ENCODE peak calls at places on chromosomes 4 and X, in seven cellular contexts. One of them, this sample, is unnamed.

GRCh38 chr4:40976343-40976742 is 226.6 kb downstream of the NSUN7 start:
- DNase-seq in WERI-Rb-1: peak; percentile 44
- DNase-seq in right lobe of liver: no peak
- DNase-seq in pancreas: no peak
- DNase-seq in cardiac muscle cell: peak; percentile 79
- DNase-seq in RWPE2: no peak
- DNase-seq in lower lobe of right lung: no peak
- DNase-seq in this sample: no peak

GRCh38 chrX:22366166-22366702 is 93.5 kb downstream of the CBLL2 start:
- DNase-seq in WERI-Rb-1: no peak
- DNase-seq in right lobe of liver: no peak
- DNase-seq in pancreas: no peak
- DNase-seq in cardiac muscle cell: no peak
- DNase-seq in RWPE2: no peak
- DNase-seq in lower lobe of right lung: no peak
- DNase-seq in this sample: no peak

GRCh38 chr4:174154455-174154854 is 129.0 kb downstream of the FBXO8 start:
- DNase-seq in WERI-Rb-1: no peak
- DNase-seq in right lobe of liver: no peak
- DNase-seq in pancreas: no peak
- DNase-seq in cardiac muscle cell: peak; percentile 69
- DNase-seq in RWPE2: no peak
- DNase-seq in lower lobe of right lung: no peak
- DNase-seq in this sample: no peak

GRCh38 chrX:111169141-111169540 is 73.2 kb downstream of the PAK3 start:
- DNase-seq in WERI-Rb-1: no peak
- DNase-seq in right lobe of liver: no peak
- DNase-seq in pancreas: no peak
- DNase-seq in cardiac muscle cell: no peak
- DNase-seq in RWPE2: no peak
- DNase-seq in lower lobe of right lung: no peak
- DNase-seq in this sample: no peak

GRCh38 chrX:145393702-145394235 is 146.5 kb downstream of the SPANXN1 start:
- DNase-seq in WERI-Rb-1: no peak
- DNase-seq in right lobe of liver: no peak
- DNase-seq in pancreas: no peak
- DNase-seq in cardiac muscle cell: no peak
- DNase-seq in RWPE2: no peak
- DNase-seq in lower lobe of right lung: no peak
- DNase-seq in this sample: no peak

GRCh38 chrX:148574247-148574973 is 74.0 kb downstream of the AFF2 start:
- DNase-seq in WERI-Rb-1: no peak
- DNase-seq in right lobe of liver: no peak
- DNase-seq in pancreas: no peak
- DNase-seq in cardiac muscle cell: no peak
- DNase-seq in RWPE2: no peak
- DNase-seq in lower lobe of right lung: no peak
- DNase-seq in this sample: no peak

GRCh38 chr4:38207110-38207457 is 246.9 kb downstream of the PTTG2 start:
- DNase-seq in WERI-Rb-1: no peak
- DNase-seq in right lobe of liver: no peak
- DNase-seq in pancreas: no peak
- DNase-seq in cardiac muscle cell: no peak
- DNase-seq in RWPE2: no peak
- DNase-seq in lower lobe of right lung: no peak
- DNase-seq in this sample: no peak

GRCh38 chr4:158161561-158162354 is 11.1 kb downstream of the GASK1B start:
- DNase-seq in WERI-Rb-1: peak; percentile 61
- DNase-seq in right lobe of liver: no peak
- DNase-seq in pancreas: no peak
- DNase-seq in cardiac muscle cell: peak; percentile 96
- DNase-seq in RWPE2: no peak
- DNase-seq in lower lobe of right lung: no peak
- DNase-seq in this sample: no peak

GRCh38 chrX:118239471-118239870 is 106.4 kb upstream of the WDR44 start:
- DNase-seq in WERI-Rb-1: no peak
- DNase-seq in right lobe of liver: no peak
- DNase-seq in pancreas: no peak
- DNase-seq in cardiac muscle cell: peak; percentile 17
- DNase-seq in RWPE2: no peak
- DNase-seq in lower lobe of right lung: no peak
- DNase-seq in this sample: no peak

GRCh38 chr4:169620846-169621228 is 459 bp downstream of the CLCN3 start:
- DNase-seq in WERI-Rb-1: no peak
- DNase-seq in right lobe of liver: no peak
- DNase-seq in pancreas: no peak
- DNase-seq in cardiac muscle cell: no peak
- DNase-seq in RWPE2: no peak
- DNase-seq in lower lobe of right lung: no peak
- DNase-seq in this sample: no peak

GRCh38 chr4:119014658-119015057 is 121.0 kb upstream of the MYOZ2 start:
- DNase-seq in WERI-Rb-1: no peak
- DNase-seq in right lobe of liver: no peak
- DNase-seq in pancreas: no peak
- DNase-seq in cardiac muscle cell: no peak
- DNase-seq in RWPE2: no peak
- DNase-seq in lower lobe of right lung: no peak
- DNase-seq in this sample: no peak

GRCh38 chr4:127856485-127857447 is 23.9 kb upstream of the PLK4 start:
- DNase-seq in WERI-Rb-1: no peak
- DNase-seq in right lobe of liver: no peak
- DNase-seq in pancreas: no peak
- DNase-seq in cardiac muscle cell: peak; percentile 90
- DNase-seq in RWPE2: no peak
- DNase-seq in lower lobe of right lung: no peak
- DNase-seq in this sample: no peak

GRCh38 chr4:143287571-143287923 is 49.1 kb upstream of the GAB1 start:
- DNase-seq in WERI-Rb-1: no peak
- DNase-seq in right lobe of liver: no peak
- DNase-seq in pancreas: no peak
- DNase-seq in cardiac muscle cell: no peak
- DNase-seq in RWPE2: no peak
- DNase-seq in lower lobe of right lung: no peak
- DNase-seq in this sample: no peak

GRCh38 chr4:95340191-95340590 is 208.6 kb downstream of the UNC5C start:
- DNase-seq in WERI-Rb-1: no peak
- DNase-seq in right lobe of liver: no peak
- DNase-seq in pancreas: no peak
- DNase-seq in cardiac muscle cell: no peak
- DNase-seq in RWPE2: no peak
- DNase-seq in lower lobe of right lung: no peak
- DNase-seq in this sample: no peak

GRCh38 chrX:38206542-38206941 is 14.1 kb downstream of the SRPX start:
- DNase-seq in WERI-Rb-1: no peak
- DNase-seq in right lobe of liver: no peak
- DNase-seq in pancreas: no peak
- DNase-seq in cardiac muscle cell: no peak
- DNase-seq in RWPE2: no peak
- DNase-seq in lower lobe of right lung: no peak
- DNase-seq in this sample: no peak

DNA sequence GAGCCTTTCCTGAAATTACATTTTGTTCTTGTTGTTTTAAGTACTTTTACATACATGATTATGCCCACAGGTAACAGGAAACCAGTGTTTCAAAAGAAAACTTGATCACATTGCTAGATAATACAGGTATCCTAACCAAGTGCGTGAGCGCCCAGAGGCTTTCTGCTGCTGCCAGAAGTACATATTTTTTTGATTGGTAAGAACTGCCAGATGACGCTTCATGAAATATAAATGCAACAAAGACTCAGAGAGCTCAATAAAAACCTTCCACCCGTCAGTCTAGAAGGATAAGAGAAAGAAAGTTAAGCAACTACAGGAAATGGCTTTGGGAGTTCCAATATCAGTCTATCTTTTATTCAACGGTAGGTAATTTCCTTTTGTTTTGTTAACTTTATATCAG is at the start of gene EPGN:
- DNase-seq in WERI-Rb-1: no peak
- DNase-seq in right lobe of liver: no peak
- DNase-seq in pancreas: no peak
- DNase-seq in cardiac muscle cell: peak; percentile 27
- DNase-seq in RWPE2: peak; percentile 70
- DNase-seq in lower lobe of right lung: no peak
- DNase-seq in this sample: no peak
- H3K4me3 ChIP-seq in WERI-Rb-1: no peak within 1 kb of the TSS
- H3K4me3 ChIP-seq in right lobe of liver: no peak within 1 kb of the TSS
- H3K4me3 ChIP-seq in pancreas: no peak within 1 kb of the TSS
- H3K4me3 ChIP-seq in cardiac muscle cell: no peak within 1 kb of the TSS
- H3K4me3 ChIP-seq in RWPE2: peak within 1 kb of the TSS; percentile 33
- H3K4me3 ChIP-seq in lower lobe of right lung: no peak within 1 kb of the TSS
- H3K4me3 ChIP-seq in this sample: no peak within 1 kb of the TSS

DNA sequence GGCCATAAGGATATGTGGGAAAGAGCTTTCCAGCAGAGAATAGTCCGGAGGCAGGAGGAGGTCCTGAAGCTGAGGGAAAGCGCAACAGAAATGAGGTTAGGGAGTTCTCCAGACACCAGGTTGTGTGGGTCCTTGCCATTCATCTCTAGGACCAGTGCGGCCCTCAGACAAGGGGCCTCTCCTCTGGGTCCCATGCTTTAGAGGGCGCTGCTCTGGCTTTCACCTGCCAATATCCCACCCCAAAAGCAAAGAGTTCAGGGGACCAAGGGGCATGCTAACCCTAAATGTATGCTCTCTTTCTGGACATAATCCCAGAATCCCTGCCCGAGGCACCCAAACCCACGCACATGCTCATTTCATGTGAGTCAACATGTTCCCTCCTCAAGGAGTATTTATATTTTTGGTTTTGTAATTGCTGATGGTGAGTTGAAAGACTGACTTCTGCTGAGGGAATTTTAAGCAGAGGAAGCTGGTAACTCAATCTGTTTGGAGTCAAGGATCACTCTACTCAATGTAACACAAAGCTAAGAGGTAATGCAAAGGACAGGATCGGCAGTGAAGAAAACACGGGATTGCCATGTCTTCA is 14.8 kb downstream of the RPL34 start:
- DNase-seq in WERI-Rb-1: no peak
- DNase-seq in right lobe of liver: no peak
- DNase-seq in pancreas: no peak
- DNase-seq in cardiac muscle cell: no peak
- DNase-seq in RWPE2: no peak
- DNase-seq in lower lobe of right lung: no peak
- DNase-seq in this sample: no peak
- H3K9me3 ChIP-seq in WERI-Rb-1: no peaks in the 10 kb centered on the region
- H3K9me3 ChIP-seq in right lobe of liver: no peaks in the 10 kb centered on the region
- H3K9me3 ChIP-seq in pancreas: no peaks in the 10 kb centered on the region
- H3K9me3 ChIP-seq in cardiac muscle cell: no peaks in the 10 kb centered on the region
- H3K9me3 ChIP-seq in RWPE2: no peaks in the 10 kb centered on the region
- H3K9me3 ChIP-seq in lower lobe of right lung: no peaks in the 10 kb centered on the region
- H3K9me3 ChIP-seq in this sample: no peaks in the 10 kb centered on the region

GRCh38 chrX:40096395-40097091 is 1.2 kb downstream of the BCOR start:
- DNase-seq in WERI-Rb-1: no peak
- DNase-seq in right lobe of liver: peak; percentile 68
- DNase-seq in pancreas: peak; percentile 79
- DNase-seq in cardiac muscle cell: peak; percentile 57
- DNase-seq in RWPE2: no peak
- DNase-seq in lower lobe of right lung: peak; percentile 62
- DNase-seq in this sample: no peak
- H3K4me3 ChIP-seq in WERI-Rb-1: peak overlapping the region; percentile 57
- H3K4me3 ChIP-seq in right lobe of liver: peak overlapping the region; percentile 65
- H3K4me3 ChIP-seq in pancreas: peak overlapping the region; percentile 55
- H3K4me3 ChIP-seq in cardiac muscle cell: peak overlapping the region; percentile 83
- H3K4me3 ChIP-seq in RWPE2: peak overlapping the region; percentile 87
- H3K4me3 ChIP-seq in lower lobe of right lung: peak overlapping the region; percentile 74
- H3K4me3 ChIP-seq in this sample: peak overlapping the region; percentile 65

DNA sequence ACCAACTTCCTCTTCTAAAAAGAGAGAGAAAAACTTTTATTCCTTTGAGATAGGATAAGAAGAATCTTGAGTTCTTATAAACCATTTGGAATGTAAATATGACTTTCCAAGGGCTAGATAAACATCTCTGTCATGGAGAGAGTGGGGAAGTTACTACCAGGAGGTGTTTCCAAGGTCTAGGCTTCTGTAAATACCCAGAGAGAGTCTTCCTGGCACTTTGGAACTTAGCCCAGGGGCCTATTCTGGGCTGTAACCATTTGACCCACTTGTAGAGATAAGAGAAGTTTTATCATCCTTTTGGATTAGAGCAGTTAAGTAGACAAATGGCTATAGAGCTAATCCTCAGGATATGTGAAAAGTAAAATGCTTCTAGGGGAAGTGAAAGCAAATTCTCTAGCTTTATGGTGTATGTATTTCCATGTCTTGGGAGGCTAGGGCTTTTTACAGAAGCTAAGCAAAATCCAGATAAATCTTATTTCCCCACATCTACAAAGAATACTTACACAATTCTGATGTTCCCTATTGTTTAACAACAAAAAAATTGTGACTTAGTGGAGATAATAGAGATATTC is 51.1 kb downstream of the MCUB start:
- DNase-seq in WERI-Rb-1: no peak
- DNase-seq in right lobe of liver: no peak
- DNase-seq in pancreas: no peak
- DNase-seq in cardiac muscle cell: peak; percentile 6
- DNase-seq in RWPE2: no peak
- DNase-seq in lower lobe of right lung: no peak
- DNase-seq in this sample: no peak
- H3K9me3 ChIP-seq in WERI-Rb-1: peaks cover 2% of the 10 kb centered on the region
- H3K9me3 ChIP-seq in right lobe of liver: no peaks in the 10 kb centered on the region
- H3K9me3 ChIP-seq in pancreas: no peaks in the 10 kb centered on the region
- H3K9me3 ChIP-seq in cardiac muscle cell: no peaks in the 10 kb centered on the region
- H3K9me3 ChIP-seq in RWPE2: no peaks in the 10 kb centered on the region
- H3K9me3 ChIP-seq in lower lobe of right lung: no peaks in the 10 kb centered on the region
- H3K9me3 ChIP-seq in this sample: no peaks in the 10 kb centered on the region

GRCh38 chr4:133147365-133147821 is 1.7 kb upstream of the PCDH10 start:
- DNase-seq in WERI-Rb-1: no peak
- DNase-seq in right lobe of liver: no peak
- DNase-seq in pancreas: peak; percentile 27
- DNase-seq in cardiac muscle cell: peak; percentile 8
- DNase-seq in RWPE2: no peak
- DNase-seq in lower lobe of right lung: no peak
- DNase-seq in this sample: no peak

GRCh38 chr4:133147922-133148689 is 988 bp upstream of the PCDH10 start:
- DNase-seq in WERI-Rb-1: peak; percentile 65
- DNase-seq in right lobe of liver: no peak
- DNase-seq in pancreas: peak; percentile 62
- DNase-seq in cardiac muscle cell: peak; percentile 72
- DNase-seq in RWPE2: no peak
- DNase-seq in lower lobe of right lung: no peak
- DNase-seq in this sample: no peak

GRCh38 chr4:133146192-133146573 is 2.9 kb upstream of the PCDH10 start:
- DNase-seq in WERI-Rb-1: no peak
- DNase-seq in right lobe of liver: no peak
- DNase-seq in pancreas: no peak
- DNase-seq in cardiac muscle cell: no peak
- DNase-seq in RWPE2: no peak
- DNase-seq in lower lobe of right lung: no peak
- DNase-seq in this sample: no peak

GRCh38 chr4:133145758-133146157 is 3.3 kb upstream of the PCDH10 start:
- DNase-seq in WERI-Rb-1: no peak
- DNase-seq in right lobe of liver: no peak
- DNase-seq in pancreas: no peak
- DNase-seq in cardiac muscle cell: no peak
- DNase-seq in RWPE2: no peak
- DNase-seq in lower lobe of right lung: no peak
- DNase-seq in this sample: no peak

GRCh38 chr4:133146574-133147198 is 2.4 kb upstream of the PCDH10 start:
- DNase-seq in WERI-Rb-1: peak; percentile 64
- DNase-seq in right lobe of liver: no peak
- DNase-seq in pancreas: peak; percentile 64
- DNase-seq in cardiac muscle cell: peak; percentile 68
- DNase-seq in RWPE2: no peak
- DNase-seq in lower lobe of right lung: no peak
- DNase-seq in this sample: no peak
- H3K4me3 ChIP-seq in WERI-Rb-1: peak overlapping the region; percentile 66
- H3K4me3 ChIP-seq in right lobe of liver: peak overlapping the region; percentile 8
- H3K4me3 ChIP-seq in pancreas: no peak overlapping the region
- H3K4me3 ChIP-seq in cardiac muscle cell: peak overlapping the region; percentile 50
- H3K4me3 ChIP-seq in RWPE2: peak overlapping the region; percentile 32
- H3K4me3 ChIP-seq in lower lobe of right lung: peak overlapping the region; percentile 45
- H3K4me3 ChIP-seq in this sample: peak overlapping the region; percentile 37

GRCh38 chr4:70586841-70587240 is 5.2 kb upstream of the AMBN start:
- DNase-seq in WERI-Rb-1: no peak
- DNase-seq in right lobe of liver: no peak
- DNase-seq in pancreas: no peak
- DNase-seq in cardiac muscle cell: no peak
- DNase-seq in RWPE2: no peak
- DNase-seq in lower lobe of right lung: no peak
- DNase-seq in this sample: no peak
- H3K9me3 ChIP-seq in WERI-Rb-1: no peaks in the 10 kb centered on the region
- H3K9me3 ChIP-seq in right lobe of liver: no peaks in the 10 kb centered on the region
- H3K9me3 ChIP-seq in pancreas: no peaks in the 10 kb centered on the region
- H3K9me3 ChIP-seq in cardiac muscle cell: no peaks in the 10 kb centered on the region
- H3K9me3 ChIP-seq in RWPE2: no peaks in the 10 kb centered on the region
- H3K9me3 ChIP-seq in lower lobe of right lung: no peaks in the 10 kb centered on the region
- H3K9me3 ChIP-seq in this sample: no peaks in the 10 kb centered on the region

This sample was measured in iPS DF 6.9.